ENCODE peak calls at places on chromosomes 16 and 17, in six cellular contexts. K is thoracic aorta, I is A549, B is adrenal gland, L is AG09309, R is neural crest cell. Z is an unnamed sample.

GRCh38 chr16:15639061-15639568 is 3.8 kb downstream of the MARF1 start:
- DNase-seq in R (no peak), I (no peak), B (no peak), K (no peak), L (no peak), Z (no peak)

GRCh38 chr17:68390888-68391545 is 66.3 kb downstream of the WIPI1 start:
- DNase-seq in K (no peak), L (no peak), B (no peak), I (no peak), R (no peak), Z (peak; percentile 62)

GRCh38 chr17:16283705-16284104 is 66.7 kb downstream of the PIGL start:
- DNase-seq in L (no peak), K (no peak), B (no peak), R (no peak), I (no peak), Z (no peak)

GRCh38 chr17:28948342-28948741 is 3.0 kb downstream of the PHF12 start:
- DNase-seq in K (no peak), L (no peak), B (no peak), R (no peak), I (no peak), Z (no peak)

GRCh38 chr17:17062356-17062755 is 20.1 kb downstream of the MPRIP start:
- DNase-seq in K (no peak), I (no peak), L (no peak), B (peak; percentile 50), R (no peak), Z (no peak)

GRCh38 chr16:68331879-68332410 is 21.1 kb downstream of the PRMT7 start:
- DNase-seq in K (no peak), B (no peak), I (no peak), R (no peak), L (no peak), Z (no peak)

GRCh38 chr16:72840591-72841381 is 207.1 kb downstream of the ZFHX3 start:
- DNase-seq in K (no peak), I (no peak), L (no peak), B (no peak), R (no peak), Z (no peak)

GRCh38 chr17:29726721-29727252 is 104.1 kb upstream of the CORO6 start:
- DNase-seq in R (no peak), L (no peak), B (no peak), K (no peak), I (no peak), Z (peak; percentile 31)

GRCh38 chr17:56434610-56435009 is 158.9 kb upstream of the NOG start:
- DNase-seq in B (no peak), R (no peak), L (peak; percentile 10), I (no peak), K (no peak), Z (no peak)

GRCh38 chr17:69447726-69448125 is 33.2 kb downstream of the MAP2K6 start:
- DNase-seq in K (no peak), I (no peak), B (no peak), L (no peak), R (no peak), Z (no peak)

GRCh38 chr17:41452276-41452675 is 11.5 kb upstream of the KRT38 start:
- DNase-seq in I (no peak), L (no peak), K (no peak), B (no peak), R (no peak), Z (no peak)

GRCh38 chr17:7440113-7440822 is 956 bp downstream of the FGF11 start:
- DNase-seq in R (peak; percentile 56), L (no peak), B (peak; percentile 93), K (no peak), I (peak; percentile 55), Z (no peak)

GRCh38 chr17:48307814-48308411 is 122.1 kb downstream of the SKAP1 start:
- DNase-seq in B (peak; percentile 64), R (peak; percentile 43), K (no peak), L (peak; percentile 16), I (peak; percentile 58), Z (no peak)

GRCh38 chr16:66275795-66276428 is 90.6 kb upstream of the CDH5 start:
- DNase-seq in B (peak; percentile 21), I (peak; percentile 65), L (no peak), R (peak; percentile 46), K (no peak), Z (no peak)

GRCh38 chr17:73600103-73600871 is 44.0 kb downstream of the SDK2 start:
- DNase-seq in K (no peak), I (no peak), L (no peak), R (no peak), B (no peak), Z (no peak)

GRCh38 chr17:56009795-56010715 is 143.2 kb upstream of the ANKFN1 start:
- DNase-seq in B (no peak), K (no peak), I (no peak), L (no peak), R (no peak), Z (peak; percentile 84)

GRCh38 chr16:69324013-69324531 is 6.3 kb downstream of the PDF start:
- DNase-seq in B (peak; percentile 74), K (no peak), I (no peak), L (no peak), R (no peak), Z (no peak)

GRCh38 chr16:88116121-88116900 is 165.1 kb downstream of the BANP start:
- DNase-seq in R (no peak), K (no peak), L (no peak), B (no peak), I (no peak), Z (no peak)

GRCh38 chr17:73140531-73140930 is 24.3 kb upstream of the SSTR2 start:
- DNase-seq in L (no peak), I (no peak), R (no peak), K (no peak), B (no peak), Z (no peak)

DNA sequence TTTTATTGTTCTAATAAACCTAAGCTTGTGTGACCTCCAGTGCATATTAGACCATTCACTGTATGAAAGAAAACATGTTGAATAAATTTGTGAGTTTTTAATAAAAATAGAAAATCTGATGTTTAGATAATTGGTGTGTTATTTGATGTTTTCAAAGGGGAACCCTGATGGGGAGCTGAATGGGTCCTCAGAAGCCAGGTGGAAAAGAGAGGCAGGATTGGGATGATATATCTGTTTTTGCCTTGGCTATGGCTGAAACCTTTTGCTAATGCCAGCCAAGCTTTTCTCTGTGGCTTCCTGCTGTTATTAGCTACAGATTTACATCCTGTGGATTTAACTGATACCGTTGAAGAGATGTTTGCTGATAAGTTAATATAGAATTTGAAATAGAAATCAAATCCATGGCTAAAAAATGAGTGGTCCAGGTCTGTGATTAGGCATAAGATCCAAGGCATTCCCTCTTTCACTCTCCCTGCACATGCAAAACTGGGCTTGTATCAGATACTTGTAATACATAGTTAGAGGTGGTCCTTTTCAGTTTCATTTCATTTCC is 4.2 kb upstream of the AATF start:
- DNase-seq in L (no peak), I (no peak), B (no peak), R (no peak), K (no peak), Z (no peak)
- TF ChIP-seq CTCF in L (no peak), I (no peak), B (no peak), R (no peak), K (no peak), Z (no peak)

GRCh38 chr16:8864480-8864879 is 4.3 kb downstream of the CARHSP1 start:
- DNase-seq in R (no peak), I (no peak), L (no peak), B (peak; percentile 42), K (no peak), Z (no peak)

GRCh38 chr16:8861563-8862308 is 7.1 kb downstream of the CARHSP1 start:
- DNase-seq in R (no peak), B (peak; percentile 74), K (no peak), L (no peak), I (no peak), Z (no peak)

GRCh38 chr16:8862309-8863130 is 6.3 kb downstream of the CARHSP1 start:
- DNase-seq in B (peak; percentile 17), R (no peak), I (no peak), K (no peak), L (no peak), Z (no peak)

GRCh38 chr16:8865145-8865882 is 3.5 kb downstream of the CARHSP1 start:
- DNase-seq in B (no peak), R (no peak), K (no peak), I (no peak), L (no peak), Z (no peak)

GRCh38 chr16:8863594-8864424 is 5.0 kb downstream of the CARHSP1 start:
- DNase-seq in L (no peak), R (no peak), I (no peak), B (peak; percentile 97), K (no peak), Z (no peak)
- TF ChIP-seq CTCF in L (no peak), R (no peak), I (no peak), B (peak; percentile 33), K (no peak), Z (no peak)

GRCh38 chr17:39027037-39027436 is 59.8 kb upstream of the FBXO47 start:
- DNase-seq in B (peak; percentile 53), I (peak; percentile 40), R (no peak), L (no peak), K (no peak), Z (no peak)

GRCh38 chr17:39022961-39023360 is 55.8 kb upstream of the FBXO47 start:
- DNase-seq in R (no peak), K (no peak), B (no peak), I (no peak), L (no peak), Z (no peak)

GRCh38 chr17:39027440-39028035 is 60.3 kb upstream of the FBXO47 start:
- DNase-seq in R (no peak), B (no peak), L (no peak), I (no peak), K (no peak), Z (no peak)

DNA sequence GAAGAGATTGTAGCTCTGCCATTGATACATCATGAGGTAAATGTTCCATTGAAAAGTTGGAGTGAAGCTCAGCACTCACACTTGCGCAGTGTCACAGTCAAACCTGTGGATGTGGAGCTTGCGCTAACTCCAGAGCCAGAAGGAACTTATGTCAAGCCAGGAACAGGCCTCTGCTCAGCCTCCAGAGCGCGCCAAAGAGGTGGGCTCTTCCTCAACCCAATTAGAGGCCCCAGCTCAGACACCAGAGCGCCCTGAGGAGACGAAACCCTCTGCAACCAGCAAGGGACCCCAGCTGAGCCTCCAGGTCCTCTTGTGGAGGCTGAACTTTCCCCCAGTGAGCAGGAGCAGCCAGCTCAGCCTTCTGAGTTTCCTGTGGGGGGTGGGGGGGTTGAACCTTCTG is 61.5 kb upstream of the FBXO47 start:
- DNase-seq in K (no peak), R (no peak), L (no peak), I (no peak), B (no peak), Z (no peak)
- TF ChIP-seq CTCF in K (no peak), R (no peak), L (no peak), I (no peak), B (no peak), Z (no peak)

DNA sequence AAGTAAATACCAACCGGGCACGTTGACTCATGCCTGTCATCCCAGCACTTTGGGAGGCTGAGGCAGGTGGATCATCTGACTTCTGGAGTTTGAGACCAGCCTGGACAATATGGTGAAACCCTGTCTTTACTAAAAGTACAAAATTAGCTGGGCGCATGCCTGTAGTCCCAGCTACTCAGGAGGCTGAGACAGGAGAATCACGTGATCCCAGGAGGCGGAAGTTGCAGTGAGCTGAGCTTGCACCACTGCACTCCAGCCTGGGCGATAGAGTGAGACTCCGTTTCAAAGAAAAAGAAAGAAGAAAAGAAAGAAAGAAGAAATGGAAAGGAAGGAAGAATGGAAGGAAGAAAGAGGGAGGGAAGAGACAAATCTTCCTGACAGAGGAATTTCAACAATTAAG is 108.7 kb downstream of the AHSP start:
- DNase-seq in B (no peak), R (no peak), K (no peak), L (no peak), I (no peak), Z (no peak)
- TF ChIP-seq CTCF in B (no peak), R (no peak), K (no peak), L (no peak), I (no peak), Z (no peak)

Z was measured in esophagus muscularis mucosa.